ENCODE peak calls at places on chromosomes 5 and 9, in four cellular contexts. I is NCI-H1417, J is RWPE1, P is T-helper 2 cell. B is an unnamed sample.

GRCh38 chr9:98852463-98852735 is 44.9 kb downstream of the GALNT12 start:
- DNase-seq in J (no peak), P (no peak), I (no peak), B (no peak)

GRCh38 chr5:143063175-143063970 is 293.2 kb downstream of the ARHGAP26 start:
- DNase-seq in I (no peak), P (no peak), J (no peak), B (no peak)

GRCh38 chr9:37602817-37603216 is 10.4 kb upstream of the TOMM5 start:
- DNase-seq in I (no peak), P (no peak), J (peak), B (peak)

GRCh38 chr9:75930766-75931311 is 40.4 kb downstream of the PCSK5 start:
- DNase-seq in P (no peak), J (no peak), I (no peak), B (peak)

GRCh38 chr9:76717611-76718010 is 46.6 kb upstream of the PCA3 start:
- DNase-seq in I (peak), J (no peak), P (no peak), B (peak)

GRCh38 chr5:118956727-118957126 is 31.6 kb downstream of the DTWD2 start:
- DNase-seq in J (peak), P (no peak), I (no peak), B (no peak)

GRCh38 chr5:1273745-1274144 is 21.1 kb downstream of the TERT start:
- DNase-seq in P (no peak), I (no peak), J (no peak), B (no peak)

GRCh38 chr5:173789031-173789920 is 98.9 kb upstream of the CPEB4 start:
- DNase-seq in J (peak), P (no peak), I (no peak), B (no peak)

GRCh38 chr5:3592298-3592697 is 3.3 kb upstream of the IRX1 start:
- DNase-seq in J (no peak), I (no peak), P (no peak), B (no peak)

GRCh38 chr9:91164724-91165520 is 196.8 kb downstream of the AUH start:
- DNase-seq in J (peak), P (no peak), I (no peak), B (peak)

GRCh38 chr5:174281089-174281488 is 235.6 kb downstream of the NSG2 start:
- DNase-seq in I (no peak), J (no peak), P (no peak), B (no peak)

GRCh38 chr5:179279347-179280094 is 65.7 kb downstream of the ADAMTS2 start:
- DNase-seq in I (no peak), P (no peak), J (no peak), B (no peak)

GRCh38 chr5:40318378-40318777 is 361.3 kb upstream of the PTGER4 start:
- DNase-seq in I (no peak), J (no peak), P (no peak), B (no peak)

GRCh38 chr9:123063172-123063508 is 29.7 kb downstream of the GPR21 start:
- DNase-seq in P (no peak), I (no peak), J (no peak), B (no peak)

GRCh38 chr5:35660451-35660850 is 42.8 kb downstream of the SPEF2 start:
- DNase-seq in I (no peak), P (no peak), J (no peak), B (peak)

GRCh38 chr9:34664281-34665108 is 2.0 kb upstream of the CCL27 start:
- DNase-seq in P (peak), J (peak), I (no peak), B (peak)

GRCh38 chr5:156008844-156009243 is 318.1 kb upstream of the SGCD start:
- DNase-seq in P (no peak), J (no peak), I (no peak), B (no peak)

GRCh38 chr5:8060235-8061139 is 191.5 kb downstream of the MTRR start:
- DNase-seq in J (no peak), P (no peak), I (no peak), B (no peak)

GRCh38 chr9:124293712-124294504 is 36.2 kb downstream of the NEK6 start:
- DNase-seq in P (no peak), J (no peak), I (no peak), B (no peak)

GRCh38 chr5:16690243-16690839 is 73.5 kb upstream of the RETREG1 start:
- DNase-seq in I (no peak), P (no peak), J (peak), B (no peak)

GRCh38 chr5:53010819-53011218 is 21.7 kb downstream of the ITGA2 start:
- DNase-seq in P (no peak), I (no peak), J (no peak), B (no peak)

GRCh38 chr9:20200900-20201495 is 412.2 kb upstream of the SLC24A2 start:
- DNase-seq in P (no peak), J (no peak), I (no peak), B (no peak)

GRCh38 chr9:137317979-137318511 is 16.0 kb upstream of the NRARP start:
- DNase-seq in I (no peak), J (no peak), P (no peak), B (no peak)

GRCh38 chr5:28014779-28015178 is 976.4 kb upstream of the CDH9 start:
- DNase-seq in P (no peak), J (no peak), I (no peak), B (peak)

GRCh38 chr5:1012316-1012841 is 3.8 kb downstream of the NKD2 start:
- DNase-seq in I (no peak), J (no peak), P (no peak), B (no peak)

GRCh38 chr5:166509085-166509484 is 1782.4 kb upstream of the WWC1 start:
- DNase-seq in J (peak), I (no peak), P (no peak), B (no peak)

GRCh38 chr9:84932915-84933527 is 263.5 kb downstream of the NTRK2 start:
- DNase-seq in P (no peak), I (no peak), J (no peak), B (peak)

GRCh38 chr5:34656700-34657549 is 797 bp downstream of the RAI14 start:
- DNase-seq in P (no peak), I (peak), J (peak), B (peak)

GRCh38 chr9:136886610-136887597 is 588 bp downstream of the TRAF2 start:
- DNase-seq in P (peak), I (peak), J (peak), B (no peak)

B was measured in trophoblast cell.